ENCODE peak calls at places on chromosome 11, in seven cellular contexts. O is activated T-helper 2 cell treated with anti-CD3 and anti-CD28 coated beads, Interferon-gamma antibody, Interleukin-2, Interleukin-4, amounts not matched to agents 10 μg/mL and 5 μg/mL and 100 μg/mL, durations not matched to agents 14 hours and 24 hours and 36 hours; Y is dermis blood vessel endothelial cell; F is NCI-H1092 treated with DMSO at 0.1 percent for 48 hours; P is fibroblast of the conjunctiva; V is heart left ventricle; K is choroid plexus epithelial cell. W is an unnamed sample.

GRCh38 chr11:124865902-124866851 is 945 bp downstream of the ROBO3 start:
- DNase-seq in Y (peak; percentile 71), F (peak; percentile 30), O (peak; percentile 41), K (peak; percentile 34), V (no peak), P (no peak), W (no peak)

GRCh38 chr11:70914496-70914895 is 337.9 kb downstream of the SHANK2 start:
- DNase-seq in F (no peak), O (no peak), Y (no peak), P (no peak), K (no peak), V (no peak), W (no peak)

GRCh38 chr11:33002143-33002542 is 13.5 kb upstream of the DEPDC7 start:
- DNase-seq in O (no peak), P (no peak), F (no peak), Y (no peak), V (no peak), K (no peak), W (no peak)

GRCh38 chr11:128294001-128294684 is 293.2 kb downstream of the ETS1 start:
- DNase-seq in Y (no peak), O (no peak), V (no peak), F (no peak), P (no peak), K (no peak), W (no peak)

GRCh38 chr11:122440783-122441701 is 214.5 kb upstream of the UBASH3B start:
- DNase-seq in P (no peak), O (no peak), Y (peak; percentile 17), V (peak; percentile 58), F (peak; percentile 80), K (peak; percentile 34), W (no peak)

GRCh38 chr11:36149538-36150242 is 139.5 kb downstream of the COMMD9 start:
- DNase-seq in Y (peak; percentile 99), P (peak; percentile 96), F (peak; percentile 4), K (peak; percentile 99), O (peak; percentile 22), V (peak; percentile 32), W (peak; percentile 41)

GRCh38 chr11:15764948-15765347 is 591.4 kb downstream of the SOX6 start:
- DNase-seq in O (no peak), F (no peak), K (no peak), P (no peak), Y (no peak), V (no peak), W (no peak)

GRCh38 chr11:75202195-75202594 is 38.4 kb upstream of the TPBGL start:
- DNase-seq in F (no peak), K (no peak), P (no peak), V (no peak), Y (no peak), O (no peak), W (no peak)

GRCh38 chr11:13277719-13278619 is at the start of gene BMAL1:
- DNase-seq in Y (peak; percentile 35), K (no peak), O (peak; percentile 32), P (no peak), V (peak; percentile 46), F (peak; percentile 43), W (peak; percentile 80)

GRCh38 chr11:1883342-1884122 is 8.2 kb downstream of the PRR33 start:
- DNase-seq in F (no peak), O (no peak), V (no peak), Y (no peak), P (no peak), K (no peak), W (no peak)

GRCh38 chr11:129804012-129804411 is 11.6 kb upstream of the TMEM45B start:
- DNase-seq in P (no peak), O (no peak), K (no peak), V (no peak), Y (no peak), F (no peak), W (no peak)

GRCh38 chr11:71153005-71153395 is 99.4 kb downstream of the SHANK2 start:
- DNase-seq in V (no peak), P (no peak), Y (no peak), F (no peak), O (no peak), K (peak; percentile 4), W (no peak)

GRCh38 chr11:117597083-117597482 is 199.9 kb downstream of the DSCAML1 start:
- DNase-seq in V (peak; percentile 20), P (no peak), O (peak; percentile 34), Y (peak; percentile 65), K (peak; percentile 50), F (no peak), W (no peak)

GRCh38 chr11:64863381-64864060 is 14.9 kb downstream of the EHD1 start:
- DNase-seq in V (peak; percentile 41), F (no peak), K (no peak), Y (no peak), P (no peak), O (no peak), W (no peak)

GRCh38 chr11:73464347-73464746 is 88.1 kb downstream of the RELT start:
- DNase-seq in Y (no peak), O (no peak), V (no peak), K (peak; percentile 25), F (no peak), P (no peak), W (no peak)

GRCh38 chr11:69892237-69892985 is 73.2 kb upstream of the FGF3 start:
- DNase-seq in K (no peak), F (peak; percentile 19), Y (peak; percentile 21), P (no peak), O (no peak), V (no peak), W (no peak)

GRCh38 chr11:6617315-6617781 is 1.9 kb downstream of the TPP1 start:
- DNase-seq in O (no peak), F (no peak), P (no peak), Y (peak; percentile 65), K (peak; percentile 71), V (no peak), W (no peak)

GRCh38 chr11:118615996-118616395 is 8.6 kb downstream of the PHLDB1 start:
- DNase-seq in P (no peak), K (no peak), F (no peak), V (no peak), Y (no peak), O (no peak), W (no peak)

GRCh38 chr11:117840881-117841581 is 16.5 kb upstream of the FXYD2 start:
- DNase-seq in F (no peak), O (no peak), V (peak; percentile 4), Y (no peak), P (no peak), K (no peak), W (no peak)

GRCh38 chr11:64652586-64653387 is 61.8 kb downstream of the SLC22A12 start:
- DNase-seq in P (peak; percentile 42), F (peak; percentile 82), O (peak; percentile 62), V (peak; percentile 77), Y (peak; percentile 84), K (peak; percentile 81), W (no peak)

GRCh38 chr11:70537576-70538571 is 139.5 kb downstream of the CTTN start:
- DNase-seq in P (no peak), V (no peak), K (no peak), Y (no peak), F (no peak), O (no peak), W (no peak)

GRCh38 chr11:131665344-131665968 is 295.0 kb downstream of the NTM start:
- DNase-seq in F (no peak), Y (no peak), O (no peak), K (no peak), P (no peak), V (no peak), W (no peak)

GRCh38 chr11:76623171-76623883 is 47.2 kb downstream of the LRRC32 start:
- DNase-seq in O (no peak), P (no peak), K (peak; percentile 57), V (no peak), Y (peak; percentile 66), F (no peak), W (no peak)

GRCh38 chr11:70630068-70630467 is 231.7 kb downstream of the CTTN start:
- DNase-seq in K (no peak), O (no peak), P (no peak), F (no peak), V (no peak), Y (no peak), W (no peak)

GRCh38 chr11:31711137-31711536 is 100.0 kb downstream of the PAX6 start:
- DNase-seq in F (no peak), K (no peak), P (no peak), V (no peak), Y (peak; percentile 5), O (no peak), W (no peak)

GRCh38 chr11:120229451-120230424 is 10.2 kb upstream of the POU2F3 start:
- DNase-seq in Y (peak; percentile 65), V (no peak), K (peak; percentile 51), O (no peak), P (no peak), F (no peak), W (no peak)

GRCh38 chr11:61160487-61161189 is 588 bp downstream of the VPS37C start:
- DNase-seq in Y (peak; percentile 32), V (no peak), P (no peak), O (no peak), F (no peak), K (peak; percentile 11), W (no peak)

GRCh38 chr11:85809191-85809590 is 1.8 kb downstream of the SYTL2 start:
- DNase-seq in P (no peak), F (no peak), V (no peak), O (no peak), K (no peak), Y (no peak), W (no peak)

GRCh38 chr11:115769891-115770290 is 265.7 kb upstream of the CADM1 start:
- DNase-seq in K (no peak), F (no peak), V (no peak), P (no peak), Y (no peak), O (no peak), W (no peak)

GRCh38 chr11:7143908-7144307 is 55.1 kb downstream of the RBMXL2 start:
- DNase-seq in F (peak; percentile 9), V (no peak), Y (peak; percentile 62), O (no peak), P (no peak), K (peak; percentile 49), W (no peak)

GRCh38 chr11:114774599-114775365 is 96.5 kb downstream of the NXPE2 start:
- DNase-seq in O (no peak), F (peak; percentile 84), V (peak; percentile 21), K (peak; percentile 60), Y (peak; percentile 40), P (no peak), W (no peak)

GRCh38 chr11:115104851-115105453 is 399.3 kb downstream of the CADM1 start:
- DNase-seq in Y (no peak), P (no peak), O (no peak), V (no peak), K (no peak), F (no peak), W (no peak)

GRCh38 chr11:131674051-131674755 is 303.8 kb downstream of the NTM start:
- DNase-seq in V (peak; percentile 54), O (peak; percentile 39), K (peak; percentile 91), P (peak; percentile 36), Y (peak; percentile 76), F (peak; percentile 56), W (no peak)

GRCh38 chr11:8267831-8268529 is 4.3 kb upstream of the LMO1 start:
- DNase-seq in O (no peak), K (no peak), P (no peak), Y (peak; percentile 20), V (no peak), F (peak; percentile 41), W (no peak)

GRCh38 chr11:17478064-17478463 is 1.4 kb upstream of the ABCC8 start:
- DNase-seq in K (peak; percentile 12), O (no peak), Y (no peak), F (no peak), V (no peak), P (no peak), W (no peak)

GRCh38 chr11:100789500-100789899 is 102.4 kb downstream of the ARHGAP42 start:
- DNase-seq in F (no peak), P (no peak), V (peak; percentile 46), O (no peak), K (no peak), Y (no peak), W (no peak)

GRCh38 chr11:114219559-114220349 is 76.4 kb upstream of the NNMT start:
- DNase-seq in F (no peak), O (no peak), Y (peak; percentile 91), V (no peak), K (peak; percentile 86), P (peak; percentile 62), W (no peak)

GRCh38 chr11:74557526-74557925 is 34.9 kb upstream of the POLD3 start:
- DNase-seq in K (no peak), F (no peak), Y (no peak), O (no peak), P (no peak), V (no peak), W (no peak)